ENCODE peak calls at places on chromosome 17, in ten cellular contexts. I, V, S, O, J, E, Y, D, Q and Z are unnamed samples.

GRCh38 chr17:81481011-81481799 is 31.4 kb downstream of the ACTG1 start:
- DNase-seq in Q (peak), I (no peak), E (peak), V (peak), J (no peak), S (peak), O (peak), D (peak), Y (peak), Z (peak)

GRCh38 chr17:5122586-5123342 is 6.9 kb downstream of the USP6 start:
- DNase-seq in E (peak), V (no peak), Y (no peak), S (peak), D (peak), Q (no peak), I (no peak), J (no peak), O (peak), Z (no peak)

GRCh38 chr17:4256952-4257351 is 6.8 kb downstream of the ANKFY1 start:
- DNase-seq in V (no peak), J (no peak), E (no peak), I (no peak), S (no peak), Y (peak), D (no peak), O (no peak), Q (no peak), Z (peak)

GRCh38 chr17:19753661-19754463 is 5.8 kb upstream of the ALDH3A1 start:
- DNase-seq in D (peak), I (peak), S (peak), Y (no peak), V (no peak), E (no peak), Q (no peak), J (no peak), O (peak), Z (no peak)

GRCh38 chr17:71995570-71995969 is 125.2 kb upstream of the SOX9 start:
- DNase-seq in E (no peak), I (no peak), O (no peak), V (no peak), S (no peak), Q (no peak), Y (peak), D (no peak), J (peak), Z (no peak)

GRCh38 chr17:40915199-40915661 is 22.2 kb downstream of the KRT23 start:
- DNase-seq in Q (no peak), D (no peak), E (no peak), J (peak), O (no peak), V (no peak), I (no peak), S (no peak), Y (peak), Z (peak)

GRCh38 chr17:14593956-14594355 is 293.1 kb downstream of the HS3ST3B1 start:
- DNase-seq in D (no peak), Y (no peak), O (no peak), V (no peak), Q (no peak), S (no peak), I (no peak), E (no peak), J (no peak), Z (no peak)

GRCh38 chr17:82400830-82401229 is 17.3 kb upstream of the HEXD start:
- DNase-seq in Y (no peak), D (no peak), E (no peak), Q (peak), V (peak), O (peak), J (no peak), I (peak), S (no peak), Z (no peak)

GRCh38 chr17:4725646-4726300 is 5.5 kb upstream of the MED11 start:
- DNase-seq in V (no peak), I (no peak), Q (no peak), S (no peak), E (no peak), O (no peak), Y (no peak), J (no peak), D (no peak), Z (no peak)

GRCh38 chr17:2723505-2723996 is 12.0 kb upstream of the CLUH start:
- DNase-seq in V (no peak), Q (no peak), I (peak), O (no peak), D (peak), Y (no peak), J (no peak), S (no peak), E (peak), Z (no peak)

GRCh38 chr17:67390006-67390645 is 13.0 kb downstream of the PITPNC1 start:
- DNase-seq in I (no peak), E (no peak), J (no peak), S (peak), Y (peak), O (no peak), Q (no peak), V (no peak), D (no peak), Z (no peak)